ENCODE peak calls at places on chromosomes 6 and 20, in eight cellular contexts. A, M, H, U, L, O, C and T are unnamed samples.

GRCh38 chr20:47355489-47356219 is 845 bp downstream of the ZMYND8 start:
- DNase-seq in A (no peak), M (no peak), H (no peak), U (no peak), L (peak; percentile 34), O (no peak), C (no peak), T (no peak)

GRCh38 chr6:169162968-169163903 is 90.4 kb downstream of the THBS2 start:
- DNase-seq in A (peak; percentile 99), M (peak; percentile 88), H (no peak), U (peak; percentile 86), L (no peak), O (no peak), C (no peak), T (peak; percentile 25)

GRCh38 chr6:105609375-105609991 is 206.6 kb upstream of the PREP start:
- DNase-seq in A (no peak), M (no peak), H (no peak), U (no peak), L (no peak), O (no peak), C (no peak), T (no peak)

GRCh38 chr20:18144541-18145099 is 7.0 kb downstream of the KAT14 start:
- DNase-seq in A (no peak), M (no peak), H (no peak), U (no peak), L (no peak), O (no peak), C (no peak), T (no peak)

GRCh38 chr20:38229376-38230252 is 30.9 kb downstream of the KIAA1755 start:
- DNase-seq in A (no peak), M (peak; percentile 76), H (peak; percentile 63), U (no peak), L (no peak), O (no peak), C (no peak), T (no peak)

GRCh38 chr6:134539865-134540323 is 222.0 kb upstream of the SGK1 start:
- DNase-seq in A (no peak), M (peak; percentile 8), H (peak; percentile 9), U (peak; percentile 30), L (no peak), O (no peak), C (no peak), T (no peak)

GRCh38 chr20:19973920-19974620 is 43.1 kb upstream of the NAA20 start:
- DNase-seq in A (peak; percentile 67), M (peak; percentile 88), H (no peak), U (peak; percentile 81), L (no peak), O (no peak), C (no peak), T (no peak)

GRCh38 chr6:133202610-133203343 is 38.4 kb upstream of the EYA4 start:
- DNase-seq in A (no peak), M (no peak), H (no peak), U (no peak), L (no peak), O (no peak), C (no peak), T (no peak)

GRCh38 chr6:5453531-5453930 is 192.2 kb downstream of the FARS2 start:
- DNase-seq in A (no peak), M (no peak), H (no peak), U (no peak), L (no peak), O (no peak), C (no peak), T (no peak)

GRCh38 chr20:53539516-53539915 is 54.1 kb downstream of the ZNF217 start:
- DNase-seq in A (no peak), M (no peak), H (no peak), U (no peak), L (no peak), O (no peak), C (no peak), T (no peak)

GRCh38 chr20:57834306-57834863 is 124.6 kb upstream of the PMEPA1 start:
- DNase-seq in A (no peak), M (no peak), H (no peak), U (no peak), L (no peak), O (no peak), C (no peak), T (no peak)

GRCh38 chr20:37737806-37738442 is 44.1 kb downstream of the CTNNBL1 start:
- DNase-seq in A (no peak), M (no peak), H (no peak), U (no peak), L (no peak), O (no peak), C (no peak), T (no peak)

GRCh38 chr6:34011298-34011697 is 134.6 kb downstream of the GRM4 start:
- DNase-seq in A (no peak), M (no peak), H (no peak), U (no peak), L (no peak), O (peak; percentile 19), C (no peak), T (no peak)

GRCh38 chr6:97066056-97066455 is 141.5 kb downstream of the KLHL32 start:
- DNase-seq in A (no peak), M (no peak), H (no peak), U (no peak), L (no peak), O (no peak), C (no peak), T (no peak)

GRCh38 chr6:6717953-6718352 is 129.4 kb downstream of the LY86 start:
- DNase-seq in A (no peak), M (no peak), H (no peak), U (no peak), L (no peak), O (no peak), C (no peak), T (no peak)

GRCh38 chr6:88494401-88495140 is 328.4 kb upstream of the CNR1 start:
- DNase-seq in A (no peak), M (no peak), H (no peak), U (no peak), L (no peak), O (no peak), C (no peak), T (no peak)

GRCh38 chr20:56630086-56630493 is 984 bp downstream of the TFAP2C start:
- DNase-seq in A (peak; percentile 79), M (peak; percentile 93), H (peak; percentile 87), U (peak; percentile 29), L (no peak), O (peak; percentile 88), C (no peak), T (no peak)

GRCh38 chr20:17960927-17961599 is 7.5 kb downstream of the SNX5 start:
- DNase-seq in A (no peak), M (peak; percentile 38), H (no peak), U (no peak), L (no peak), O (no peak), C (no peak), T (no peak)

GRCh38 chr6:106608080-106608668 is 21.1 kb downstream of the RTN4IP1 start:
- DNase-seq in A (peak; percentile 23), M (peak; percentile 44), H (peak; percentile 51), U (no peak), L (peak; percentile 31), O (no peak), C (no peak), T (no peak)

GRCh38 chr20:34368547-34368946 is 5.5 kb downstream of the ITCH start:
- DNase-seq in A (no peak), M (no peak), H (no peak), U (no peak), L (no peak), O (no peak), C (no peak), T (no peak)

GRCh38 chr6:84019171-84019570 is 14.4 kb upstream of the MRAP2 start:
- DNase-seq in A (no peak), M (no peak), H (no peak), U (no peak), L (no peak), O (no peak), C (no peak), T (no peak)

GRCh38 chr6:101011165-101011564 is 130.0 kb upstream of the ASCC3 start:
- DNase-seq in A (no peak), M (no peak), H (no peak), U (no peak), L (peak; percentile 30), O (no peak), C (peak; percentile 0), T (no peak)

GRCh38 chr6:34806738-34807453 is 15.0 kb downstream of the BLTP3A start:
- DNase-seq in A (peak; percentile 2), M (peak; percentile 23), H (no peak), U (no peak), L (no peak), O (no peak), C (no peak), T (no peak)

GRCh38 chr20:6765469-6766058 is 1.9 kb upstream of the BMP2 start:
- DNase-seq in A (peak; percentile 44), M (peak; percentile 50), H (no peak), U (no peak), L (peak; percentile 46), O (no peak), C (no peak), T (no peak)

GRCh38 chr6:134447423-134447822 is 129.5 kb upstream of the SGK1 start:
- DNase-seq in A (no peak), M (no peak), H (no peak), U (no peak), L (no peak), O (no peak), C (no peak), T (no peak)

GRCh38 chr6:16319813-16320532 is 81.6 kb downstream of the GMPR start:
- DNase-seq in A (peak; percentile 87), M (peak; percentile 86), H (no peak), U (peak; percentile 94), L (peak; percentile 14), O (peak; percentile 35), C (no peak), T (peak; percentile 67)

GRCh38 chr20:62156592-62157386 is 13.2 kb downstream of the SS18L1 start:
- DNase-seq in A (no peak), M (peak; percentile 85), H (peak; percentile 86), U (peak; percentile 71), L (no peak), O (peak; percentile 90), C (peak; percentile 48), T (no peak)

GRCh38 chr20:2585811-2586210 is 49.4 kb downstream of the TMC2 start:
- DNase-seq in A (no peak), M (peak; percentile 21), H (no peak), U (no peak), L (no peak), O (no peak), C (no peak), T (no peak)

GRCh38 chr20:16115891-16116577 is 457.2 kb downstream of the KIF16B start:
- DNase-seq in A (no peak), M (no peak), H (no peak), U (no peak), L (no peak), O (no peak), C (no peak), T (no peak)

GRCh38 chr6:25456249-25456648 is 177.1 kb downstream of the CARMIL1 start:
- DNase-seq in A (no peak), M (no peak), H (no peak), U (no peak), L (no peak), O (no peak), C (no peak), T (no peak)

GRCh38 chr6:10970731-10971130 is 73.4 kb downstream of the ELOVL2 start:
- DNase-seq in A (no peak), M (no peak), H (no peak), U (no peak), L (no peak), O (no peak), C (no peak), T (no peak)